ENCODE peak calls at places on chromosome 15, in six cellular contexts. Q is body of pancreas; L is CD4-positive, alpha-beta T cell; X is brain microvascular endothelial cell; M is right lobe of liver; S is dorsolateral prefrontal cortex. E is an unnamed sample.

GRCh38 chr15:69648215-69648614 is 195.6 kb downstream of the RPLP1 start:
- DNase-seq in Q (no peak), S (no peak), L (no peak), M (no peak), X (no peak), E (no peak)

GRCh38 chr15:101559938-101560337 is 70.4 kb upstream of the PCSK6 start:
- DNase-seq in S (no peak), Q (no peak), L (no peak), M (no peak), X (no peak), E (no peak)

GRCh38 chr15:89770041-89770440 is 6.1 kb upstream of the MESP2 start:
- DNase-seq in S (no peak), L (no peak), Q (no peak), X (no peak), M (no peak), E (no peak)

GRCh38 chr15:56337084-56337725 is 28.0 kb upstream of the TEX9 start:
- DNase-seq in Q (no peak), M (no peak), L (no peak), S (no peak), X (no peak), E (no peak)

GRCh38 chr15:36954486-36954885 is 145.9 kb downstream of the MEIS2 start:
- DNase-seq in S (no peak), M (no peak), X (peak; percentile 3), Q (no peak), L (no peak), E (no peak)

GRCh38 chr15:96343529-96344072 is 13.1 kb downstream of the NR2F2 start:
- DNase-seq in S (no peak), L (no peak), M (no peak), Q (no peak), X (no peak), E (no peak)

GRCh38 chr15:68427366-68427765 is 4.6 kb downstream of the ITGA11 start:
- DNase-seq in S (no peak), X (no peak), L (no peak), Q (no peak), M (no peak), E (no peak)

GRCh38 chr15:59074607-59075006 is 30.3 kb upstream of the CCNB2 start:
- DNase-seq in X (no peak), Q (no peak), S (no peak), M (no peak), L (no peak), E (no peak)

GRCh38 chr15:39468828-39469227 is 112.1 kb upstream of the THBS1 start:
- DNase-seq in S (no peak), Q (no peak), M (no peak), L (no peak), X (no peak), E (no peak)

GRCh38 chr15:90191795-90192494 is 9.2 kb upstream of the SEMA4B start:
- DNase-seq in Q (peak; percentile 95), L (peak; percentile 36), S (peak; percentile 88), M (peak; percentile 93), X (no peak), E (peak; percentile 58)

GRCh38 chr15:40873625-40874561 is at the start of gene RHOV:
- DNase-seq in L (peak; percentile 44), X (peak; percentile 29), S (peak; percentile 76), Q (peak; percentile 88), M (peak; percentile 64), E (peak; percentile 74)

GRCh38 chr15:92803852-92804609 is 96.1 kb upstream of the CHD2 start:
- DNase-seq in L (peak; percentile 34), M (peak; percentile 78), S (peak; percentile 65), X (peak; percentile 99), Q (peak; percentile 41), E (peak; percentile 97)

GRCh38 chr15:90851114-90851513 is 17.3 kb upstream of the FURIN start:
- DNase-seq in L (no peak), S (no peak), X (no peak), Q (no peak), M (no peak), E (no peak)

GRCh38 chr15:40100133-40100946 is 8.3 kb downstream of the BMF start:
- DNase-seq in M (no peak), X (no peak), S (no peak), L (no peak), Q (peak; percentile 70), E (no peak)

GRCh38 chr15:79724804-79725203 is 172.0 kb downstream of the MTHFS start:
- DNase-seq in X (no peak), S (no peak), Q (no peak), M (no peak), L (no peak), E (no peak)

GRCh38 chr15:43187544-43188155 is 2.4 kb downstream of the CCNDBP1 start:
- DNase-seq in Q (no peak), X (peak; percentile 56), S (no peak), M (no peak), L (no peak), E (peak; percentile 51)

GRCh38 chr15:39291690-39292089 is 289.2 kb upstream of the THBS1 start:
- DNase-seq in Q (no peak), S (no peak), L (no peak), X (no peak), M (no peak), E (no peak)

GRCh38 chr15:28953573-28954195 is 67.9 kb downstream of the APBA2 start:
- DNase-seq in L (no peak), X (no peak), M (no peak), Q (peak; percentile 2), S (no peak), E (no peak)

GRCh38 chr15:73991260-73991659 is 835 bp downstream of the STOML1 start:
- DNase-seq in S (no peak), X (no peak), Q (peak; percentile 37), L (no peak), M (peak; percentile 52), E (no peak)
- H3K27ac ChIP-seq in S (peak overlapping the region; percentile 90), X (no peak overlapping the region), Q (no peak overlapping the region), L (no peak overlapping the region), M (peak overlapping the region; percentile 65), E (peak overlapping the region; percentile 90)

GRCh38 chr15:25694823-25695312 is 168.3 kb downstream of the ATP10A start:
- DNase-seq in X (no peak), L (no peak), S (no peak), M (no peak), Q (no peak), E (no peak)

GRCh38 chr15:25695875-25696760 is 167.0 kb downstream of the ATP10A start:
- DNase-seq in M (no peak), L (no peak), S (no peak), X (no peak), Q (no peak), E (no peak)

GRCh38 chr15:25691544-25692430 is 171.3 kb downstream of the ATP10A start:
- DNase-seq in S (no peak), X (peak; percentile 16), L (no peak), Q (no peak), M (no peak), E (no peak)

GRCh38 chr15:25694238-25694584 is 168.9 kb downstream of the ATP10A start:
- DNase-seq in S (no peak), L (no peak), Q (no peak), X (no peak), M (no peak), E (no peak)

GRCh38 chr15:25693321-25694237 is 169.5 kb downstream of the ATP10A start:
- DNase-seq in M (no peak), L (peak; percentile 25), Q (no peak), X (peak; percentile 14), S (no peak), E (no peak)
- TF ChIP-seq CTCF in M (peak; percentile 51), L (peak; percentile 39), Q (peak; percentile 11), X (peak; percentile 82), S (peak; percentile 62), E (no peak)

GRCh38 chr15:95280711-95281110 is 1049.3 kb downstream of the MCTP2 start:
- DNase-seq in Q (no peak), L (no peak), X (no peak), M (no peak), S (no peak), E (no peak)
- H3K27ac ChIP-seq in Q (no peak overlapping the region), L (no peak overlapping the region), X (no peak overlapping the region), M (no peak overlapping the region), S (no peak overlapping the region), E (no peak overlapping the region)

DNA sequence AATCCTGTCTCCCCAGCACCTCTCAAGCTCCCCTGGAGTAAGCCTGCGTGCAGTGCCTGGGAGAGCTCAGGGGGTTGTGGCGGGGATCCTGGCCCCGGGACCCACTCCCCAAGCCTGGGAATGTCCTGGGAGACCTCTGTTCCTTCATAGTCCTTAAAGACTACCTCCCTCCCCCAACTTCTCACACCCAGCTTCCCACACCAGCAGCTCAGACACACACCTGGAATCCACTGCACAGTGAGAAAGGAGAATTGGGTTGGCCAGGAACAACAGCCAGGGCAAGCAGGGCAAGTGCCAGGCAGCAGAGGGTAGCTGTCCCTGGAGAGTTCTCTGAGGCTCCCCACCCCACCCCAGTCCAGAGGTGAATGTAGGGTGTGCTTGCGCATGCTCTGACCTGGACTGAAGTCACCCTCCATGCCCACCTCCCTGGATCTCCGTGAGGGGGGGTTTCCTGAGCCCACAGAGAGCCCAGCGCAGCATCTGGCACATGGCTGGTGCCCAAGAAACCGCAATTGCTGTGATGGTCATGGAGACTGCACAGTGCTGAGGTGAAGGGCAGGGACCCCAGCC is 22.2 kb downstream of the PSTPIP1 start:
- DNase-seq in M (no peak), S (no peak), X (no peak), Q (no peak), L (no peak), E (no peak)
- TF ChIP-seq CTCF in M (no peak), S (no peak), X (no peak), Q (no peak), L (no peak), E (no peak)

GRCh38 chr15:82848201-82848993 is 39.0 kb downstream of the WHAMM start:
- DNase-seq in X (no peak), Q (peak; percentile 10), S (no peak), L (no peak), M (no peak), E (no peak)
- H3K27ac ChIP-seq in X (no peak overlapping the region), Q (no peak overlapping the region), S (no peak overlapping the region), L (no peak overlapping the region), M (no peak overlapping the region), E (no peak overlapping the region)

GRCh38 chr15:78715439-78715838 is 74.4 kb upstream of the CHRNB4 start:
- DNase-seq in X (no peak), L (no peak), M (no peak), Q (no peak), S (no peak), E (peak; percentile 31)

GRCh38 chr15:78718257-78718656 is 77.2 kb upstream of the CHRNB4 start:
- DNase-seq in S (no peak), L (no peak), Q (no peak), M (no peak), X (no peak), E (no peak)

GRCh38 chr15:78715930-78716329 is 74.9 kb upstream of the CHRNB4 start:
- DNase-seq in M (no peak), X (peak; percentile 89), Q (no peak), L (no peak), S (no peak), E (peak; percentile 59)

GRCh38 chr15:78716651-78717050 is 75.6 kb upstream of the CHRNB4 start:
- DNase-seq in S (no peak), M (no peak), L (no peak), Q (no peak), X (peak; percentile 56), E (no peak)

DNA sequence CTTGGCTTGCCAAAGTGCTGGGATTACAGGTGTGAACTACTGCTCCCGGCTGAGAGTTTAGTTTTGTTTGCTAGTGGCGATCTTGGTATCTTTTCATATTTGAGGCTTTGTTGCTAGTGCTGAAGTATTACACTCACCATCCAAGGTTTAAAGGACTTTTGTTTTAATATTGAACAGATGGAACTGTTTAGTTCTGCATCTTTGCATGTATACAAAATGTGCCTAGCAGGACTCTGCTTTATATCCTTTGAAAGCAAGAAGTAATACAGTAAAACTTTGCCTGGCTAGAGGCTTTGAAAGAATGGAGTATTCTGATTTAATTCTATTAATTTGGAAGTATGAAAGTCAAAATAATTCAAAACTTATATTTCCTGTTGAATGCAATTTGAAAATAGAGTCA is 77.8 kb upstream of the CHRNB4 start:
- DNase-seq in M (no peak), L (no peak), Q (no peak), S (no peak), X (no peak), E (no peak)
- TF ChIP-seq CTCF in M (no peak), L (no peak), Q (no peak), S (no peak), X (no peak), E (no peak)